ENCODE peak calls at places on chromosome 15, in five cellular contexts. One of them, this sample, is unnamed.

GRCh38 chr15:42093966-42094365 is 396 bp downstream of the PLA2G4D start:
- DNase-seq in GM12865: no peak
- DNase-seq in psoas muscle: no peak
- DNase-seq in keratinocyte: no peak
- DNase-seq in astrocyte of the cerebellum: no peak
- DNase-seq in this sample: no peak

GRCh38 chr15:84600331-84600686 is 500 bp upstream of the ZSCAN2 start:
- DNase-seq in astrocyte of the cerebellum: peak; percentile 48
- DNase-seq in psoas muscle: peak; percentile 92
- DNase-seq in GM12865: peak; percentile 66
- DNase-seq in keratinocyte: peak; percentile 49
- DNase-seq in this sample: no peak

GRCh38 chr15:101244039-101244781 is 7.6 kb downstream of the CHSY1 start:
- DNase-seq in keratinocyte: no peak
- DNase-seq in astrocyte of the cerebellum: no peak
- DNase-seq in psoas muscle: no peak
- DNase-seq in GM12865: no peak
- DNase-seq in this sample: no peak

GRCh38 chr15:90644946-90645725 is 72.0 kb upstream of the BLM start:
- DNase-seq in GM12865: no peak
- DNase-seq in keratinocyte: no peak
- DNase-seq in astrocyte of the cerebellum: no peak
- DNase-seq in psoas muscle: no peak
- DNase-seq in this sample: no peak

GRCh38 chr15:63322541-63322940 is 45.1 kb downstream of the APH1B start:
- DNase-seq in GM12865: no peak
- DNase-seq in psoas muscle: no peak
- DNase-seq in keratinocyte: no peak
- DNase-seq in astrocyte of the cerebellum: peak; percentile 16
- DNase-seq in this sample: no peak

GRCh38 chr15:37585966-37586656 is 348.3 kb upstream of the TMCO5A start:
- DNase-seq in keratinocyte: no peak
- DNase-seq in GM12865: no peak
- DNase-seq in psoas muscle: no peak
- DNase-seq in astrocyte of the cerebellum: peak; percentile 97
- DNase-seq in this sample: peak; percentile 7

GRCh38 chr15:98611808-98612207 is 36.5 kb upstream of the IGF1R start:
- DNase-seq in GM12865: no peak
- DNase-seq in astrocyte of the cerebellum: no peak
- DNase-seq in psoas muscle: no peak
- DNase-seq in keratinocyte: no peak
- DNase-seq in this sample: no peak

GRCh38 chr15:25245801-25246622 is 192.8 kb downstream of the UBE3A start:
- DNase-seq in keratinocyte: no peak
- DNase-seq in astrocyte of the cerebellum: no peak
- DNase-seq in GM12865: no peak
- DNase-seq in psoas muscle: peak; percentile 21
- DNase-seq in this sample: no peak

GRCh38 chr15:56733131-56734012 is at the start of gene ZNF280D:
- DNase-seq in keratinocyte: peak; percentile 30
- DNase-seq in astrocyte of the cerebellum: peak; percentile 60
- DNase-seq in GM12865: peak; percentile 96
- DNase-seq in psoas muscle: peak; percentile 95
- DNase-seq in this sample: peak; percentile 61

GRCh38 chr15:98658831-98659699 is 10.7 kb downstream of the IGF1R start:
- DNase-seq in astrocyte of the cerebellum: no peak
- DNase-seq in keratinocyte: no peak
- DNase-seq in GM12865: peak; percentile 66
- DNase-seq in psoas muscle: no peak
- DNase-seq in this sample: no peak

GRCh38 chr15:31024979-31025378 is 33.6 kb upstream of the MTMR10 start:
- DNase-seq in psoas muscle: no peak
- DNase-seq in keratinocyte: no peak
- DNase-seq in astrocyte of the cerebellum: no peak
- DNase-seq in GM12865: no peak
- DNase-seq in this sample: no peak

GRCh38 chr15:50339717-50340116 is 15.3 kb downstream of the GABPB1 start:
- DNase-seq in GM12865: no peak
- DNase-seq in keratinocyte: no peak
- DNase-seq in astrocyte of the cerebellum: no peak
- DNase-seq in psoas muscle: no peak
- DNase-seq in this sample: no peak

GRCh38 chr15:72117698-72118399 is at the start of gene MYO9A:
- DNase-seq in keratinocyte: peak; percentile 90
- DNase-seq in astrocyte of the cerebellum: peak; percentile 97
- DNase-seq in psoas muscle: peak; percentile 99
- DNase-seq in GM12865: peak; percentile 99
- DNase-seq in this sample: peak; percentile 94
- TF ChIP-seq CTCF in keratinocyte: no peak
- TF ChIP-seq CTCF in astrocyte of the cerebellum: no peak
- TF ChIP-seq CTCF in psoas muscle: peak; percentile 13
- TF ChIP-seq CTCF in GM12865: peak; percentile 7
- TF ChIP-seq CTCF in this sample: no peak

GRCh38 chr15:60096157-60096556 is 92.0 kb downstream of the FOXB1 start:
- DNase-seq in keratinocyte: no peak
- DNase-seq in astrocyte of the cerebellum: no peak
- DNase-seq in GM12865: no peak
- DNase-seq in psoas muscle: no peak
- DNase-seq in this sample: no peak
- H3K4me3 ChIP-seq in keratinocyte: no peak overlapping the region
- H3K4me3 ChIP-seq in astrocyte of the cerebellum: no peak overlapping the region
- H3K4me3 ChIP-seq in GM12865: no peak overlapping the region
- H3K4me3 ChIP-seq in psoas muscle: no peak overlapping the region
- H3K4me3 ChIP-seq in this sample: no peak overlapping the region

GRCh38 chr15:78437107-78437761 is 782 bp upstream of the IREB2 start:
- DNase-seq in psoas muscle: no peak
- DNase-seq in astrocyte of the cerebellum: no peak
- DNase-seq in GM12865: no peak
- DNase-seq in keratinocyte: no peak
- DNase-seq in this sample: no peak

GRCh38 chr15:78437762-78438594 is at the start of gene IREB2:
- DNase-seq in psoas muscle: peak; percentile 99
- DNase-seq in keratinocyte: peak; percentile 83
- DNase-seq in GM12865: peak; percentile 98
- DNase-seq in astrocyte of the cerebellum: peak; percentile 97
- DNase-seq in this sample: peak; percentile 92

GRCh38 chr15:78434134-78434533 is 3.9 kb upstream of the IREB2 start:
- DNase-seq in GM12865: no peak
- DNase-seq in keratinocyte: no peak
- DNase-seq in psoas muscle: no peak
- DNase-seq in astrocyte of the cerebellum: no peak
- DNase-seq in this sample: no peak

GRCh38 chr15:78440375-78441373 is 2.7 kb downstream of the IREB2 start:
- DNase-seq in astrocyte of the cerebellum: no peak
- DNase-seq in GM12865: no peak
- DNase-seq in psoas muscle: no peak
- DNase-seq in keratinocyte: no peak
- DNase-seq in this sample: no peak

GRCh38 chr15:78438595-78439285 is 724 bp downstream of the IREB2 start:
- DNase-seq in astrocyte of the cerebellum: no peak
- DNase-seq in psoas muscle: no peak
- DNase-seq in GM12865: peak; percentile 41
- DNase-seq in keratinocyte: no peak
- DNase-seq in this sample: no peak
- TF ChIP-seq CTCF in astrocyte of the cerebellum: peak; percentile 49
- TF ChIP-seq CTCF in psoas muscle: no peak
- TF ChIP-seq CTCF in GM12865: peak; percentile 6
- TF ChIP-seq CTCF in keratinocyte: peak; percentile 44
- TF ChIP-seq CTCF in this sample: peak; percentile 46

GRCh38 chr15:26738996-26739395 is 33.9 kb downstream of the GABRB3 start:
- DNase-seq in psoas muscle: no peak
- DNase-seq in astrocyte of the cerebellum: no peak
- DNase-seq in keratinocyte: no peak
- DNase-seq in GM12865: no peak
- DNase-seq in this sample: no peak

GRCh38 chr15:26739791-26740190 is 33.1 kb downstream of the GABRB3 start:
- DNase-seq in psoas muscle: no peak
- DNase-seq in keratinocyte: no peak
- DNase-seq in astrocyte of the cerebellum: no peak
- DNase-seq in GM12865: no peak
- DNase-seq in this sample: no peak

DNA sequence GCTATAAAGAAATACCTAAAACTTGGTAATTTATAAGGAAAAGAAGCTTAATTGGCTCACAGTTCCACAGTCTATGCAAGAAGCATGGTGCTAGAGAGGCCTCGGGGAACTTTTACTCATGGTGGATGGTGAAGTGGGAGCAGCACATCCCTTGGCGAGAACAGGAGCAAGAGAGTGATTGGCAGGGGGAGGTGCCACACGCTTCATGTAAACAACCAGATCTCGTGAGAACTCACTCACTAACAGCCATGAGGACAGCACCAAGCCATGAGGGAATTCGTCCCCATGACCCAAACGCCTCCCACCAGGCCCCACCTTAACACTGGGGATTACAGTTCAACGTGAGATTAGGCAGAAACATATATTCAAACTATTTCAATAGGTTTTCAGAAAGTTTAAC is 28.0 kb downstream of the GABRB3 start:
- DNase-seq in psoas muscle: no peak
- DNase-seq in keratinocyte: no peak
- DNase-seq in astrocyte of the cerebellum: no peak
- DNase-seq in GM12865: no peak
- DNase-seq in this sample: no peak
- H3K4me3 ChIP-seq in psoas muscle: no peak overlapping the region
- H3K4me3 ChIP-seq in keratinocyte: no peak overlapping the region
- H3K4me3 ChIP-seq in astrocyte of the cerebellum: no peak overlapping the region
- H3K4me3 ChIP-seq in GM12865: no peak overlapping the region
- H3K4me3 ChIP-seq in this sample: no peak overlapping the region

DNA sequence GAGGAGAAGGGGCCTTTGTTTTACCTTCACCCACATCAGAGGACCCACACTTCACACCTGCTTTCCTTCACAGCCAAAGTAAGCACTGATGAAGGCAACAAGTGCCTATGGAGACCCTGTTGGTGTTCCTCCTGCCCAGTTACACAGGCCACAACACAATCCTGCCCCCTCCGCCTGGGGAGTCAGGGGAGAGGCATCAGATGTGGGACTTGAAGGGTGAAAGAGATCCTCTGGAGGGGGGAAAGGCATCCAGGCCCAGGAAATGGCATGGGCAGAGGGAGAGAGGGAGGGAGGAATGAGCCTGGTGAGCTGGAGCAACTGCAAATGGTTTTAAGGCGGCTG is 1.3 kb downstream of the CIB2 start:
- DNase-seq in GM12865: no peak
- DNase-seq in psoas muscle: no peak
- DNase-seq in keratinocyte: no peak
- DNase-seq in astrocyte of the cerebellum: no peak
- DNase-seq in this sample: no peak
- TF ChIP-seq CTCF in GM12865: no peak
- TF ChIP-seq CTCF in psoas muscle: no peak
- TF ChIP-seq CTCF in keratinocyte: no peak
- TF ChIP-seq CTCF in astrocyte of the cerebellum: no peak
- TF ChIP-seq CTCF in this sample: no peak

This sample was measured in AG09309.